ENCODE peak calls at places on chromosome 19, in four cellular contexts. P, R, M and J are unnamed samples.

GRCh38 chr19:39236527-39236926 is 8.3 kb downstream of the IFNL3 start:
- DNase-seq in R (no peak), P (no peak), M (peak), J (no peak)

GRCh38 chr19:11598103-11598483 is 810 bp downstream of the ZNF627 start:
- DNase-seq in M (no peak), P (no peak), R (no peak), J (no peak)

GRCh38 chr19:27759896-27760295 is 1453.1 kb downstream of the UQCRFS1 start:
- DNase-seq in M (no peak), P (no peak), R (no peak), J (no peak)

GRCh38 chr19:38733241-38733492 is 11.1 kb downstream of the CAPN12 start:
- DNase-seq in M (no peak), P (no peak), R (no peak), J (no peak)

GRCh38 chr19:38070573-38070972 is 153.4 kb downstream of the DPF1 start:
- DNase-seq in R (no peak), M (no peak), P (no peak), J (no peak)

GRCh38 chr19:16575282-16575681 is 3.1 kb upstream of the SLC35E1 start:
- DNase-seq in R (no peak), P (no peak), M (no peak), J (no peak)

GRCh38 chr19:45517238-45517637 is 10.0 kb downstream of the VASP start:
- DNase-seq in P (no peak), M (no peak), R (no peak), J (no peak)

GRCh38 chr19:16888629-16889371 is at the start of gene F2RL3:
- DNase-seq in M (no peak), R (no peak), P (peak), J (no peak)

GRCh38 chr19:5186293-5187050 is 154.1 kb downstream of the PTPRS start:
- DNase-seq in R (no peak), M (no peak), P (no peak), J (no peak)

GRCh38 chr19:12090807-12091206 is 26.3 kb downstream of the ZNF844 start:
- DNase-seq in P (peak), R (peak), M (peak), J (no peak)